ENCODE peak calls at places on chromosomes 4 and X, in five cellular contexts. Q is fibroblast of lung, K is body of pancreas, F is heart right ventricle, U is heart left ventricle. E is an unnamed sample.

GRCh38 chrX:3598046-3598605 is 115.3 kb downstream of the PRKX start:
- DNase-seq in Q (no peak), K (no peak), F (no peak), U (no peak), E (no peak)

GRCh38 chr4:184080674-184081073 is 137.0 kb downstream of the ENPP6 start:
- DNase-seq in Q (no peak), K (no peak), F (no peak), U (no peak), E (no peak)

GRCh38 chr4:10123227-10124101 is 6.9 kb upstream of the WDR1 start:
- DNase-seq in Q (peak; percentile 46), K (no peak), F (no peak), U (peak; percentile 46), E (no peak)

GRCh38 chr4:16034010-16034829 is 49.6 kb downstream of the PROM1 start:
- DNase-seq in Q (peak; percentile 74), K (no peak), F (no peak), U (no peak), E (no peak)

GRCh38 chr4:95957054-95957453 is 117.2 kb downstream of the PDHA2 start:
- DNase-seq in Q (peak; percentile 11), K (no peak), F (no peak), U (no peak), E (no peak)

GRCh38 chr4:140346136-140346535 is 27.3 kb upstream of the SCOC start:
- DNase-seq in Q (no peak), K (peak; percentile 19), F (no peak), U (no peak), E (no peak)

GRCh38 chrX:7316887-7317286 is 168.9 kb upstream of the PUDP start:
- DNase-seq in Q (no peak), K (no peak), F (no peak), U (no peak), E (no peak)

GRCh38 chr4:1608821-1609500 is 75.2 kb downstream of the FAM53A start:
- DNase-seq in Q (no peak), K (no peak), F (no peak), U (no peak), E (no peak)

GRCh38 chr4:114384629-114385028 is 214.0 kb upstream of the UGT8 start:
- DNase-seq in Q (peak; percentile 45), K (no peak), F (no peak), U (no peak), E (no peak)

GRCh38 chr4:174672276-174672675 is 150.0 kb upstream of the HPGD start:
- DNase-seq in Q (no peak), K (no peak), F (no peak), U (no peak), E (no peak)

GRCh38 chrX:39903937-39904336 is 193.8 kb downstream of the BCOR start:
- DNase-seq in Q (peak; percentile 69), K (no peak), F (no peak), U (no peak), E (no peak)

GRCh38 chr4:122167369-122167768 is 15.2 kb downstream of the BLTP1 start:
- DNase-seq in Q (no peak), K (no peak), F (no peak), U (no peak), E (no peak)

GRCh38 chr4:4390521-4391240 is 3.8 kb downstream of the NSG1 start:
- DNase-seq in Q (no peak), K (no peak), F (no peak), U (no peak), E (peak; percentile 28)

GRCh38 chrX:24301060-24301459 is 12.8 kb downstream of the SUPT20HL2 start:
- DNase-seq in Q (peak; percentile 2), K (no peak), F (no peak), U (no peak), E (no peak)

GRCh38 chr4:103008875-103009729 is 10.4 kb downstream of the SLC9B1 start:
- DNase-seq in Q (peak; percentile 53), K (no peak), F (peak; percentile 23), U (no peak), E (no peak)
- TF ChIP-seq CTCF in Q (peak; percentile 70), K (peak; percentile 68), F (peak; percentile 85), U (peak; percentile 67), E (peak; percentile 78)

GRCh38 chrX:130896816-130897508 is 6.0 kb downstream of the ENOX2 start:
- DNase-seq in Q (peak; percentile 53), K (no peak), F (no peak), U (no peak), E (no peak)

GRCh38 chrX:130895299-130895698 is 7.7 kb downstream of the ENOX2 start:
- DNase-seq in Q (no peak), K (no peak), F (no peak), U (no peak), E (no peak)

GRCh38 chrX:130893356-130894085 is 9.5 kb downstream of the ENOX2 start:
- DNase-seq in Q (no peak), K (no peak), F (peak; percentile 9), U (no peak), E (no peak)

DNA sequence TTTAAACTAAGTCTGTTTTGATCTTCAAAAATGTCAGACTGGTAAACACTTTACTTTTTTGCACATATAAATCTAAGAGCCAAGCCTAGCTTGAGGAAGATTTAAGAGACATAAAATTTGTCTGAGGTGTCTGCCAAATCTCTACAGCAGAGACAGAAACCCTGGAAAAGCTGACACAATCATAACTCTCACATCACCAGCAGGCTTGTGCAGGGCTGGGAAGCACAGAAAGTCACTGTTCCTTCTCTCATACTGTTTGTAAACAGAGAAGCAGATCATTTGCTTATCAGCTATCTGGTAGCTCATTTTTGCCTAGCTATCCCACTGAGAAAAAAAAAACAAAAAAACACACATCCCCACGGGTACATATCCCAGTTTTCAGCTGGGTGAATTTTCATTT is 7.0 kb downstream of the ENOX2 start:
- DNase-seq in Q (no peak), K (no peak), F (no peak), U (no peak), E (no peak)
- H3K27ac ChIP-seq in Q (no peak overlapping the region), K (peak overlapping the region; percentile 21), F (peak overlapping the region; percentile 63), U (peak overlapping the region; percentile 55), E (no peak overlapping the region)

GRCh38 chrX:153200462-153200861 is 21.4 kb downstream of the MAGEA1 start:
- DNase-seq in Q (no peak), K (no peak), F (no peak), U (no peak), E (no peak)
- H3K4me1 ChIP-seq in Q (no peaks in the 10 kb centered on the region), K (no peaks in the 10 kb centered on the region), F (no peaks in the 10 kb centered on the region), U (no peaks in the 10 kb centered on the region), E (no peaks in the 10 kb centered on the region)

DNA sequence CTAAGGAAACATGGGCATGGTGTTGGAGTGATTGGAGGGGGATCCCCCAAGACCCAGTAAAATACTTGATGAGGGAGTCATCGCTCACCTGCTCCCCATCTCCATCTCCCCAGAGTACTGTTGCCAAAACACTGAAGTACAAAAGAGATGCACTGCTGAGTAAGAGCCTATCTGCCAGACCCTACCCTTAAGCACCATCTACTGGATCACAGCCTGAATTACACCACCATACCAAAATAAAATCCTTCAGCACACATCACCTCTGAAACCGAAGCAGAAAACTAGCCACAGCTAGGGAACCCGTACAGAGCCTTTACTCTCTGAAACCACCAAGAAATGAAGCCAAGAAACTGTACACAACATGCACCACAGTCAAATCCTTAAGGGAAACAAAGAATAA is 466.3 kb upstream of the ACTRT1 start:
- DNase-seq in Q (no peak), K (no peak), F (no peak), U (no peak), E (no peak)
- TF ChIP-seq CTCF in Q (no peak), K (no peak), F (no peak), U (no peak), E (no peak)

GRCh38 chr4:158164849-158165248 is 8.0 kb downstream of the GASK1B start:
- DNase-seq in Q (no peak), K (no peak), F (no peak), U (no peak), E (no peak)
- H3K27ac ChIP-seq in Q (no peak overlapping the region), K (no peak overlapping the region), F (peak overlapping the region; percentile 94), U (peak overlapping the region; percentile 82), E (no peak overlapping the region)

E was measured in psoas muscle.